ENCODE peak calls at places on chromosome 20, in four cellular contexts. H, C, G and A are unnamed samples.
A peak's percentile ranks its signal among the peaks of the same experiment; 100 is the strongest.

GRCh38 chr20:62875419-62876355 is 14.1 kb upstream of the TCFL5 start:
- DNase-seq in H (no peak), C (peak; percentile 71), G (peak; percentile 80), A (peak; percentile 80)

GRCh38 chr20:59777814-59778575 is 155.4 kb downstream of the SYCP2 start:
- DNase-seq in H (no peak), C (no peak), G (no peak), A (no peak)

GRCh38 chr20:52078289-52078688 is 113.3 kb downstream of the ZFP64 start:
- DNase-seq in H (no peak), C (no peak), G (no peak), A (no peak)

GRCh38 chr20:25421107-25421506 is 13.6 kb downstream of the GINS1 start:
- DNase-seq in H (no peak), C (no peak), G (no peak), A (no peak)

GRCh38 chr20:63074182-63074581 is 67.4 kb upstream of the BHLHE23 start:
- DNase-seq in H (no peak), C (no peak), G (no peak), A (no peak)

GRCh38 chr20:4161447-4162251 is 146.3 kb upstream of the RNF24 start:
- DNase-seq in H (no peak), C (no peak), G (peak; percentile 92), A (no peak)

GRCh38 chr20:10498196-10498595 is 63.1 kb downstream of the SLX4IP start:
- DNase-seq in H (no peak), C (no peak), G (no peak), A (no peak)

GRCh38 chr20:63642518-63643247 is 10.5 kb downstream of the STMN3 start:
- DNase-seq in H (no peak), C (no peak), G (no peak), A (peak; percentile 74)

GRCh38 chr20:22529150-22530019 is 55.0 kb downstream of the FOXA2 start:
- DNase-seq in H (no peak), C (no peak), G (peak; percentile 53), A (no peak)

GRCh38 chr20:54849741-54850140 is 374.3 kb downstream of the DOK5 start:
- DNase-seq in H (no peak), C (no peak), G (no peak), A (no peak)

GRCh38 chr20:57660510-57661199 is 40.4 kb upstream of the ZBP1 start:
- DNase-seq in H (no peak), C (no peak), G (peak; percentile 0), A (peak; percentile 29)

GRCh38 chr20:57663681-57664451 is 43.6 kb upstream of the ZBP1 start:
- DNase-seq in H (no peak), C (no peak), G (peak; percentile 3), A (peak; percentile 40)

GRCh38 chr20:57662313-57663240 is 42.4 kb upstream of the ZBP1 start:
- DNase-seq in H (no peak), C (no peak), G (peak; percentile 6), A (no peak)

GRCh38 chr20:57663241-57663640 is 43.0 kb upstream of the ZBP1 start:
- DNase-seq in H (no peak), C (no peak), G (peak; percentile 3), A (no peak)

DNA sequence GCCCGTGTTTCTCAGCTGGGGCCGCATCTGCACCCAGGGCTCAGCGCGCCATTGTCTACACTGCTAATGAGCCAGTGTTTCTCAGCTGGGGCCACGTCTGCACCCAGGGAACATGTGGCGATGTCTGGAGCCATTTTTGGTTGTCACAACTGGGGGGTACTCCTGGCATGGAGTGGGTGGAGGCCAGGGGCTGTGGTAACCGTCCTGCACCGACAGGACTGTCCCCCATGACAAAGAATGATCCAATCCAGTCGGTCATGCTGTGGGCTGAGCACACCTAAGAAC is 41.7 kb upstream of the ZBP1 start:
- DNase-seq in H (no peak), C (no peak), G (no peak), A (peak; percentile 22)
- H3K4me3 ChIP-seq in H (no peak overlapping the region), C (no peak overlapping the region), G (no peak overlapping the region), A (no peak overlapping the region)

DNA sequence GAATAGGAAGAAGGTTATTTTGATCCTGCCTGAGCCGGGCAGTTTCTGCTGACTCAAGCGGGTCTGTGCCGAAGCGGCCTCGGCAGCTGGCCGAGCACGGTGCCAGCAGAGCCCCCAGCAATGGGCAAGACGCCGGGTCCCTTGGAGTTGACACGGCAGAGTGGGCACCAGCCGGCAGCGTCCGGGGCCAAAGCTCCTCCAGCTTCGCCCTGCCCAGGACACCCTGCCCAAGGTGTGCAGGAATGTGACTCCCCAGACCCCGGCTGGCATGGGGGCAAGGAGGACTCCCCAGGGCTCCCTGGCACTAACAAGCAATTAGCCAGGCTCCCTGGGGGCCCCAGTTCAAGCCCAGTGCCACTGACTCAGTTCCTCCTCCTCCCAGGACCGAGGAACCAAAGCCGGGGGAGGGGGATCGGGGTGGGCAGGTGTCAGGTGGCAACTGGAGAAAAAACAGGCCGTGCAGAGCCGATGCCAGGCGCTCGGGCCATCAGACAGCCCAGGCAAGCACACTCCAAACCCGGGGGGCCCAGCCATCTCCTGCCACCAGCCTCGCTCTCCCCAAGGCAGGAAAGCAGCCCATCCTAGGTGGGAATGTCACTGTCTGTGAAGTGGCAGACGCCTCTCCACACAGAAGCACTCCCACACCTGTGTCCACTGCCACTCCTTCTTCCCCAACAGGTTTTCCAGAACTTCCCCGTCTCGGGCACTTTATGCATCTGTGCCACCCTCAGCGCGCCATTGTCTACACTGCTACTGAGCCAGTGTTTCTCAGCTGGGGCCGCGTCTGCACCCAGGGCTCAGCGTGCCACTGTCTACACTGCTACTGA is 41.2 kb upstream of the ZBP1 start:
- DNase-seq in H (no peak), C (no peak), G (peak; percentile 4), A (no peak)
- H3K4me3 ChIP-seq in H (no peak overlapping the region), C (no peak overlapping the region), G (no peak overlapping the region), A (no peak overlapping the region)

GRCh38 chr20:1376007-1376406 is 16.8 kb downstream of the FKBP1A start:
- DNase-seq in H (no peak), C (no peak), G (no peak), A (no peak)
- H3K4me3 ChIP-seq in H (no peak overlapping the region), C (no peak overlapping the region), G (no peak overlapping the region), A (no peak overlapping the region)

DNA sequence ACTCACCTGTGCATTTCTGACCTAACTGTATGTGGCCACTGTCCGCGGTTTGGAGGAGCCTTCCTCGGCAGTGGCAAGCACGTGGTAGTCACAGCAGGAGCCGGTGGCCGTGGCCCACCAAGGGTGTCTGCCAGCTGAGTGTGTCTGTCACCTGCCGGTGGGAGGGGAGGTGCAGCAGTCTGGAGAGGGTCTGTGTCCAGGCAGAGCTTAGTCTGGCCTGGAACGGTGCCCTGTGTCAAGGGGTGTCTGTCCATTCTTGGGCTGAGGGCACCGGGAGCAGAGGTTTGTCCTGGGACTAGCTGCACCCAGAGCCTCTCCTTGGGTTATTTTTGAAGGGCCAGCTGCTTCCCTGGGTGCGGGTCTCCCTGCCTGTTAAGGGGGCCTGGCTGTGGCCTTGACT is 5.0 kb downstream of the RBM38 start:
- DNase-seq in H (no peak), C (no peak), G (no peak), A (no peak)
- H3K4me3 ChIP-seq in H (no peak overlapping the region), C (no peak overlapping the region), G (no peak overlapping the region), A (no peak overlapping the region)